ENCODE peak calls at places on chromosomes 2 and 18, in eight cellular contexts. S, P, O, M, A, Y, T and V are unnamed samples.

GRCh38 chr2:158403237-158403636 is 53.3 kb downstream of the CCDC148 start:
- DNase-seq in S (no peak), P (peak; percentile 3), O (no peak), M (no peak), A (no peak), Y (no peak), T (no peak), V (no peak)

GRCh38 chr2:23609254-23609653 is 224.3 kb downstream of the KLHL29 start:
- DNase-seq in S (no peak), P (no peak), O (no peak), M (no peak), A (no peak), Y (no peak), T (no peak), V (no peak)

GRCh38 chr2:160073284-160073888 is 11.0 kb upstream of the PLA2R1 start:
- DNase-seq in S (no peak), P (no peak), O (no peak), M (peak; percentile 12), A (no peak), Y (no peak), T (no peak), V (no peak)

GRCh38 chr2:118124293-118124891 is 36.1 kb downstream of the INSIG2 start:
- DNase-seq in S (no peak), P (no peak), O (no peak), M (no peak), A (peak; percentile 5), Y (no peak), T (no peak), V (no peak)

GRCh38 chr2:239805043-239805329 is 220.2 kb downstream of the NDUFA10 start:
- DNase-seq in S (no peak), P (no peak), O (no peak), M (no peak), A (no peak), Y (no peak), T (no peak), V (no peak)

GRCh38 chr18:12420831-12421421 is 13.2 kb downstream of the PRELID3A start:
- DNase-seq in S (peak; percentile 87), P (no peak), O (no peak), M (peak; percentile 66), A (no peak), Y (no peak), T (peak; percentile 76), V (no peak)

GRCh38 chr18:10060469-10060782 is 146.6 kb downstream of the VAPA start:
- DNase-seq in S (peak; percentile 17), P (no peak), O (no peak), M (no peak), A (no peak), Y (no peak), T (no peak), V (no peak)

GRCh38 chr2:62744603-62745002 is 39.1 kb downstream of the EHBP1 start:
- DNase-seq in S (no peak), P (no peak), O (no peak), M (no peak), A (no peak), Y (no peak), T (no peak), V (no peak)

GRCh38 chr2:19731040-19731439 is 170.7 kb downstream of the TTC32 start:
- DNase-seq in S (no peak), P (peak; percentile 42), O (no peak), M (no peak), A (no peak), Y (no peak), T (no peak), V (no peak)

GRCh38 chr2:178194600-178195389 is 483 bp downstream of the OSBPL6 start:
- DNase-seq in S (peak; percentile 79), P (peak; percentile 55), O (no peak), M (no peak), A (no peak), Y (no peak), T (peak; percentile 63), V (peak; percentile 64)

GRCh38 chr2:1675633-1676032 is 68.7 kb downstream of the PXDN start:
- DNase-seq in S (no peak), P (peak; percentile 99), O (no peak), M (no peak), A (peak; percentile 80), Y (no peak), T (no peak), V (no peak)

GRCh38 chr2:101173707-101174295 is 22.6 kb upstream of the TBC1D8 start:
- DNase-seq in S (no peak), P (no peak), O (no peak), M (no peak), A (no peak), Y (peak; percentile 15), T (no peak), V (no peak)

GRCh38 chr2:181104512-181105121 is 124.2 kb downstream of the UBE2E3 start:
- DNase-seq in S (peak; percentile 20), P (peak; percentile 76), O (no peak), M (peak; percentile 34), A (peak; percentile 9), Y (no peak), T (no peak), V (peak; percentile 25)

GRCh38 chr2:200860092-200860795 is 4.2 kb downstream of the CLK1 start:
- DNase-seq in S (no peak), P (no peak), O (no peak), M (no peak), A (no peak), Y (no peak), T (no peak), V (no peak)

GRCh38 chr18:11666176-11666575 is 22.9 kb upstream of the GNAL start:
- DNase-seq in S (no peak), P (no peak), O (no peak), M (no peak), A (no peak), Y (no peak), T (no peak), V (no peak)

GRCh38 chr2:12769492-12770105 is 52.9 kb downstream of the TRIB2 start:
- DNase-seq in S (no peak), P (peak; percentile 24), O (no peak), M (no peak), A (no peak), Y (no peak), T (no peak), V (no peak)

GRCh38 chr18:37393945-37394609 is 171.5 kb downstream of the CELF4 start:
- DNase-seq in S (peak; percentile 97), P (peak; percentile 76), O (peak; percentile 39), M (no peak), A (peak; percentile 43), Y (no peak), T (peak; percentile 91), V (peak; percentile 89)

GRCh38 chr18:76647322-76647721 is 152.3 kb upstream of the ZNF516 start:
- DNase-seq in S (no peak), P (no peak), O (no peak), M (no peak), A (no peak), Y (no peak), T (no peak), V (no peak)
- TF ChIP-seq USF2 in S (no peak), P (no peak), O (no peak), M (no peak), A (no peak), Y (no peak), T (no peak), V (no peak)

GRCh38 chr2:85277416-85278158 is 50.2 kb downstream of the TGOLN2 start:
- DNase-seq in S (peak; percentile 60), P (peak; percentile 89), O (no peak), M (no peak), A (no peak), Y (no peak), T (no peak), V (no peak)

GRCh38 chr2:85272357-85272756 is 55.4 kb downstream of the TGOLN2 start:
- DNase-seq in S (no peak), P (no peak), O (no peak), M (no peak), A (no peak), Y (no peak), T (no peak), V (no peak)

GRCh38 chr2:85275984-85276540 is 51.7 kb downstream of the TGOLN2 start:
- DNase-seq in S (no peak), P (no peak), O (no peak), M (no peak), A (no peak), Y (no peak), T (no peak), V (no peak)

GRCh38 chr2:85276571-85277121 is 51.1 kb downstream of the TGOLN2 start:
- DNase-seq in S (no peak), P (no peak), O (no peak), M (no peak), A (no peak), Y (no peak), T (no peak), V (no peak)

GRCh38 chr2:85273732-85274731 is 53.8 kb downstream of the TGOLN2 start:
- DNase-seq in S (peak; percentile 66), P (peak; percentile 91), O (no peak), M (peak; percentile 62), A (no peak), Y (no peak), T (no peak), V (no peak)
- TF ChIP-seq USF2 in S (no peak), P (no peak), O (no peak), M (no peak), A (no peak), Y (no peak), T (no peak), V (no peak)

DNA sequence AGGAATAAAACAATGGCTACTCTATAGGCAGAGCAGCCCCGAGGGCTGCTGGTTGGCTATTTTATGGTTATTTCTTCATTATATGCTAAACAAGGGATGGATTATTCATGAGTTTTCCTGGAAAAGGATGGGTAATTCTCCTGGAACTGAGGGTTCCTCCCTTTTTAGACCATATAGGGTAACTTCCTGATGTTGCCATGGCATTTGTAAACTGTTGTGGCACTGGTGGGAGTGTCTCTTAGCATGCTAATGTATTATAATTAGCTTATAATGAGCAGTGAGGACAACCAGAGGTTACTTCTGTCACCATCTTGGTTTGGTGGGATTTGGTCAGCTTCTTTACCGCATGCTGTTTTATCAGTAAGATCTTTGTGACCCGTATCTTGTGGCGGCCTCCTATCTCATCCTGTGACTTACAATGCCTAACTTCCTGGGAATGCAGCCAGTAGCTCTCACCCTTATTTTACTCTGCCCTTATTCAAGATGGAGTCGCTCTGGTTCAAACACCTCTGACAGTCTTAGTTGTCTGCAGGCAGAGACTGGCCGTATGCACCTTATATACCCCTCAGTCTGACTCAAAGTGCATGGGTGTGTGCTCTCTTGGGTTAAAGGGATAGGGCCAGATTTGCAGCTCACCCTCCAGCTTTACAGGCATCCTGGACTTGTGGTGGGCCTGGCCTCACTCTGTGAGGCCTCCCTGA is 57.7 kb downstream of the HAUS1 start:
- DNase-seq in S (no peak), P (no peak), O (no peak), M (no peak), A (no peak), Y (no peak), T (no peak), V (no peak)
- TF ChIP-seq USF2 in S (no peak), P (no peak), O (no peak), M (no peak), A (no peak), Y (no peak), T (no peak), V (no peak)

GRCh38 chr18:26819046-26819445 is 46.5 kb downstream of the AQP4 start:
- DNase-seq in S (no peak), P (no peak), O (no peak), M (no peak), A (no peak), Y (no peak), T (no peak), V (no peak)

GRCh38 chr18:26818461-26818860 is 47.0 kb downstream of the AQP4 start:
- DNase-seq in S (no peak), P (no peak), O (no peak), M (no peak), A (no peak), Y (no peak), T (no peak), V (no peak)

GRCh38 chr18:26821181-26821580 is 44.3 kb downstream of the AQP4 start:
- DNase-seq in S (no peak), P (no peak), O (no peak), M (peak; percentile 10), A (no peak), Y (no peak), T (no peak), V (no peak)
- TF ChIP-seq USF2 in S (no peak), P (no peak), O (no peak), M (no peak), A (no peak), Y (no peak), T (no peak), V (no peak)